ENCODE peak calls at places on chromosomes 12 and 14, in four cellular contexts. T is mesothelial cell of epicardium, F is GM19239, Y is T-helper 1 cell. B is an unnamed sample.

GRCh38 chr12:71764587-71765321 is 10.1 kb downstream of the RAB21 start:
- DNase-seq in T (no peak), F (no peak), Y (no peak), B (no peak)

GRCh38 chr14:105380656-105381210 is 17.6 kb upstream of the TEX22 start:
- DNase-seq in T (no peak), F (no peak), Y (peak), B (no peak)

GRCh38 chr14:56482306-56482705 is 97.3 kb upstream of the TMEM260 start:
- DNase-seq in T (no peak), F (no peak), Y (no peak), B (peak)

GRCh38 chr12:59070534-59070933 is 150.2 kb upstream of the LRIG3 start:
- DNase-seq in T (no peak), F (no peak), Y (no peak), B (no peak)

GRCh38 chr14:82075566-82075965 is 541.9 kb upstream of the SEL1L start:
- DNase-seq in T (peak), F (no peak), Y (no peak), B (peak)

GRCh38 chr12:51383281-51383905 is 7.8 kb downstream of the GALNT6 start:
- DNase-seq in T (no peak), F (no peak), Y (no peak), B (no peak)

GRCh38 chr12:46386360-46386867 is 13.8 kb upstream of the SLC38A2 start:
- DNase-seq in T (no peak), F (no peak), Y (no peak), B (no peak)

GRCh38 chr14:34258318-34258717 is 203.7 kb downstream of the SPTSSA start:
- DNase-seq in T (no peak), F (no peak), Y (no peak), B (no peak)

GRCh38 chr12:66594688-66595087 is 84.2 kb downstream of the GRIP1 start:
- DNase-seq in T (no peak), F (no peak), Y (no peak), B (no peak)

GRCh38 chr14:55689971-55690871 is 110.2 kb downstream of the KTN1 start:
- DNase-seq in T (no peak), F (no peak), Y (no peak), B (no peak)

GRCh38 chr12:94763461-94763860 is 113.1 kb upstream of the TMCC3 start:
- DNase-seq in T (no peak), F (no peak), Y (no peak), B (no peak)

GRCh38 chr14:31297701-31298344 is 90.2 kb upstream of the HECTD1 start:
- DNase-seq in T (no peak), F (no peak), Y (no peak), B (no peak)

GRCh38 chr14:71049435-71050147 is 142.3 kb downstream of the PCNX1 start:
- DNase-seq in T (no peak), F (no peak), Y (no peak), B (no peak)

GRCh38 chr12:50387487-50387886 is 8.9 kb downstream of the FAM186A start:
- DNase-seq in T (no peak), F (no peak), Y (no peak), B (peak)

GRCh38 chr12:85856966-85857365 is 17.1 kb upstream of the NTS start:
- DNase-seq in T (no peak), F (no peak), Y (no peak), B (no peak)

GRCh38 chr12:57759360-57759980 is 4.6 kb downstream of the MARCHF9 start:
- DNase-seq in T (no peak), F (no peak), Y (no peak), B (peak)

GRCh38 chr14:102088012-102088792 is 1.4 kb upstream of the HSP90AA1 start:
- DNase-seq in T (peak), F (peak), Y (no peak), B (peak)

GRCh38 chr12:2397356-2398045 is 344.7 kb downstream of the CACNA1C start:
- DNase-seq in T (no peak), F (no peak), Y (no peak), B (no peak)

GRCh38 chr12:72264548-72265175 is 7.5 kb upstream of the TRHDE start:
- DNase-seq in T (no peak), F (no peak), Y (no peak), B (no peak)

GRCh38 chr12:120961604-120962486 is 16.5 kb upstream of the HNF1A start:
- DNase-seq in T (no peak), F (no peak), Y (no peak), B (peak)

GRCh38 chr14:96094656-96095055 is 55.5 kb downstream of the C14orf132 start:
- DNase-seq in T (no peak), F (no peak), Y (no peak), B (no peak)

GRCh38 chr14:39050389-39050788 is 52.6 kb downstream of the SEC23A start:
- DNase-seq in T (no peak), F (no peak), Y (no peak), B (no peak)